ENCODE peak calls at places on chromosomes 3 and 15, in ten cellular contexts. T, F, D, Z, P, J, C, N, I and M are unnamed samples.

GRCh38 chr3:102255736-102256135 is 179.1 kb upstream of the ZPLD1 start:
- DNase-seq in T (no peak), F (no peak), D (no peak), Z (no peak), P (no peak), J (no peak), C (no peak), N (no peak), I (no peak), M (no peak)

GRCh38 chr15:83061680-83062079 is 5.4 kb downstream of the BTBD1 start:
- DNase-seq in T (no peak), F (peak; percentile 43), D (no peak), Z (no peak), P (no peak), J (no peak), C (peak; percentile 62), N (no peak), I (no peak), M (no peak)

GRCh38 chr3:138874555-138874898 is 39.8 kb upstream of the PIK3CB start:
- DNase-seq in T (no peak), F (no peak), D (no peak), Z (no peak), P (no peak), J (no peak), C (no peak), N (no peak), I (no peak), M (no peak)

GRCh38 chr3:143358793-143359491 is 239.4 kb downstream of the CHST2 start:
- DNase-seq in T (peak; percentile 45), F (no peak), D (no peak), Z (no peak), P (no peak), J (no peak), C (no peak), N (no peak), I (no peak), M (no peak)

GRCh38 chr3:29140706-29141105 is 140.2 kb upstream of the RBMS3 start:
- DNase-seq in T (no peak), F (no peak), D (peak; percentile 81), Z (no peak), P (no peak), J (no peak), C (no peak), N (no peak), I (peak; percentile 39), M (no peak)

GRCh38 chr3:178260887-178261286 is 275.3 kb upstream of the KCNMB2 start:
- DNase-seq in T (no peak), F (no peak), D (no peak), Z (no peak), P (no peak), J (no peak), C (no peak), N (no peak), I (no peak), M (no peak)

GRCh38 chr3:123799544-123800351 is 84.4 kb downstream of the MYLK start:
- DNase-seq in T (no peak), F (peak; percentile 90), D (no peak), Z (no peak), P (no peak), J (no peak), C (no peak), N (no peak), I (no peak), M (no peak)

GRCh38 chr3:141231923-141232861 is 567 bp downstream of the PXYLP1 start:
- DNase-seq in T (no peak), F (peak; percentile 55), D (no peak), Z (no peak), P (no peak), J (peak; percentile 16), C (no peak), N (peak; percentile 9), I (no peak), M (no peak)

GRCh38 chr3:73685061-73685460 is 60.3 kb upstream of the PDZRN3 start:
- DNase-seq in T (peak; percentile 75), F (no peak), D (no peak), Z (no peak), P (no peak), J (no peak), C (no peak), N (no peak), I (no peak), M (no peak)

GRCh38 chr3:10910367-10910766 is 82.2 kb upstream of the SLC6A1 start:
- DNase-seq in T (no peak), F (no peak), D (no peak), Z (no peak), P (no peak), J (no peak), C (no peak), N (no peak), I (no peak), M (no peak)

GRCh38 chr3:151983538-151983937 is 110.1 kb downstream of the SUCNR1 start:
- DNase-seq in T (no peak), F (no peak), D (no peak), Z (no peak), P (no peak), J (no peak), C (no peak), N (no peak), I (no peak), M (no peak)

GRCh38 chr15:57032338-57032737 is 113.9 kb downstream of the TCF12 start:
- DNase-seq in T (no peak), F (no peak), D (no peak), Z (no peak), P (no peak), J (no peak), C (no peak), N (no peak), I (no peak), M (no peak)

GRCh38 chr3:186442162-186442561 is 80.1 kb upstream of the DGKG start:
- DNase-seq in T (no peak), F (no peak), D (no peak), Z (no peak), P (no peak), J (no peak), C (no peak), N (no peak), I (no peak), M (no peak)